ENCODE peak calls at places on chromosomes 2 and 18, in nine cellular contexts. T, M, B, A, E, S, R, X and J are unnamed samples.

GRCh38 chr2:1884933-1885580 is 140.7 kb upstream of the PXDN start:
- DNase-seq in T (no peak), M (no peak), B (no peak), A (peak; percentile 86), E (no peak), S (no peak), R (no peak), X (peak; percentile 72), J (no peak)

GRCh38 chr2:55809875-55810620 is 113.5 kb downstream of the EFEMP1 start:
- DNase-seq in T (no peak), M (no peak), B (no peak), A (no peak), E (no peak), S (no peak), R (no peak), X (peak; percentile 65), J (no peak)

GRCh38 chr2:42261531-42262195 is 92.5 kb downstream of the EML4 start:
- DNase-seq in T (no peak), M (no peak), B (no peak), A (no peak), E (no peak), S (no peak), R (no peak), X (no peak), J (no peak)

GRCh38 chr18:79643049-79643765 is 36.4 kb upstream of the CTDP1 start:
- DNase-seq in T (no peak), M (no peak), B (no peak), A (no peak), E (no peak), S (no peak), R (no peak), X (no peak), J (no peak)

GRCh38 chr18:22467760-22468553 is 50.2 kb upstream of the CTAGE1 start:
- DNase-seq in T (peak; percentile 72), M (no peak), B (no peak), A (peak; percentile 92), E (no peak), S (no peak), R (no peak), X (peak; percentile 82), J (no peak)

GRCh38 chr18:41038071-41038470 is 917.0 kb upstream of the PIK3C3 start:
- DNase-seq in T (no peak), M (no peak), B (no peak), A (no peak), E (no peak), S (no peak), R (no peak), X (no peak), J (no peak)

GRCh38 chr2:85447222-85447585 is 28.7 kb downstream of the SH2D6 start:
- DNase-seq in T (no peak), M (no peak), B (no peak), A (no peak), E (no peak), S (no peak), R (no peak), X (no peak), J (no peak)

GRCh38 chr2:178005756-178006155 is 66.8 kb downstream of the PDE11A start:
- DNase-seq in T (no peak), M (no peak), B (no peak), A (peak; percentile 24), E (no peak), S (no peak), R (no peak), X (no peak), J (no peak)

GRCh38 chr2:226659416-226659815 is 140.2 kb downstream of the IRS1 start:
- DNase-seq in T (no peak), M (no peak), B (no peak), A (no peak), E (no peak), S (no peak), R (no peak), X (no peak), J (no peak)

GRCh38 chr2:186380805-186381204 is 105.3 kb upstream of the ZC3H15 start:
- DNase-seq in T (no peak), M (no peak), B (no peak), A (no peak), E (no peak), S (no peak), R (no peak), X (no peak), J (no peak)